ENCODE peak calls at places on chromosomes 1 and 21, in five cellular contexts. One of them, this sample, is unnamed.

GRCh38 chr1:2473198-2473597 is 2.9 kb upstream of the PLCH2 start:
- DNase-seq in fibroblast of lung: no peak
- DNase-seq in BE2C: no peak
- DNase-seq in esophagus muscularis mucosa: no peak
- DNase-seq in GM06990: no peak
- DNase-seq in this sample: no peak

GRCh38 chr1:154574715-154575114 is 7.1 kb downstream of the CHRNB2 start:
- DNase-seq in esophagus muscularis mucosa: no peak
- DNase-seq in fibroblast of lung: peak
- DNase-seq in GM06990: no peak
- DNase-seq in BE2C: peak
- DNase-seq in this sample: peak

GRCh38 chr1:234778215-234779159 is 168.5 kb upstream of the IRF2BP2 start:
- DNase-seq in esophagus muscularis mucosa: peak
- DNase-seq in BE2C: no peak
- DNase-seq in GM06990: no peak
- DNase-seq in fibroblast of lung: no peak
- DNase-seq in this sample: no peak

GRCh38 chr1:85579619-85580018 is 942 bp upstream of the CCN1 start:
- DNase-seq in BE2C: no peak
- DNase-seq in esophagus muscularis mucosa: peak
- DNase-seq in GM06990: no peak
- DNase-seq in fibroblast of lung: peak
- DNase-seq in this sample: peak

GRCh38 chr1:235069577-235070563 is 58.8 kb downstream of the TOMM20 start:
- DNase-seq in fibroblast of lung: peak
- DNase-seq in esophagus muscularis mucosa: no peak
- DNase-seq in BE2C: no peak
- DNase-seq in GM06990: no peak
- DNase-seq in this sample: peak

GRCh38 chr1:84853743-84854721 is 39.0 kb downstream of the LPAR3 start:
- DNase-seq in BE2C: no peak
- DNase-seq in esophagus muscularis mucosa: peak
- DNase-seq in fibroblast of lung: peak
- DNase-seq in GM06990: peak
- DNase-seq in this sample: peak

GRCh38 chr1:97331165-97331564 is 589.7 kb downstream of the DPYD start:
- DNase-seq in esophagus muscularis mucosa: no peak
- DNase-seq in BE2C: no peak
- DNase-seq in fibroblast of lung: no peak
- DNase-seq in GM06990: no peak
- DNase-seq in this sample: no peak

GRCh38 chr1:58765016-58765415 is 18.8 kb downstream of the JUN start:
- DNase-seq in BE2C: no peak
- DNase-seq in GM06990: no peak
- DNase-seq in esophagus muscularis mucosa: no peak
- DNase-seq in fibroblast of lung: peak
- DNase-seq in this sample: no peak

GRCh38 chr21:34022557-34023335 is 50.6 kb upstream of the MRPS6 start:
- DNase-seq in fibroblast of lung: no peak
- DNase-seq in BE2C: no peak
- DNase-seq in GM06990: peak
- DNase-seq in esophagus muscularis mucosa: no peak
- DNase-seq in this sample: no peak
- H3K4me3 ChIP-seq in fibroblast of lung: no peak
- H3K4me3 ChIP-seq in BE2C: no peak
- H3K4me3 ChIP-seq in GM06990: no peak
- H3K4me3 ChIP-seq in esophagus muscularis mucosa: no peak
- H3K4me3 ChIP-seq in this sample: no peak

GRCh38 chr1:209837671-209838070 is 9.9 kb downstream of the UTP25 start:
- DNase-seq in esophagus muscularis mucosa: peak
- DNase-seq in fibroblast of lung: no peak
- DNase-seq in BE2C: no peak
- DNase-seq in GM06990: no peak
- DNase-seq in this sample: no peak
- H3K4me3 ChIP-seq in esophagus muscularis mucosa: no peak
- H3K4me3 ChIP-seq in fibroblast of lung: no peak
- H3K4me3 ChIP-seq in BE2C: no peak
- H3K4me3 ChIP-seq in GM06990: no peak
- H3K4me3 ChIP-seq in this sample: no peak

GRCh38 chr1:39635871-39636210 is 3.6 kb downstream of the HEYL start:
- DNase-seq in esophagus muscularis mucosa: no peak
- DNase-seq in fibroblast of lung: no peak
- DNase-seq in BE2C: no peak
- DNase-seq in GM06990: no peak
- DNase-seq in this sample: no peak

GRCh38 chr1:39632491-39633417 is 6.7 kb downstream of the HEYL start:
- DNase-seq in esophagus muscularis mucosa: no peak
- DNase-seq in fibroblast of lung: peak
- DNase-seq in GM06990: no peak
- DNase-seq in BE2C: no peak
- DNase-seq in this sample: peak

GRCh38 chr1:39637301-39637700 is 2.1 kb downstream of the HEYL start:
- DNase-seq in GM06990: no peak
- DNase-seq in BE2C: no peak
- DNase-seq in fibroblast of lung: no peak
- DNase-seq in esophagus muscularis mucosa: no peak
- DNase-seq in this sample: no peak

GRCh38 chr1:39633422-39633821 is 6.0 kb downstream of the HEYL start:
- DNase-seq in GM06990: no peak
- DNase-seq in fibroblast of lung: no peak
- DNase-seq in BE2C: no peak
- DNase-seq in esophagus muscularis mucosa: no peak
- DNase-seq in this sample: no peak

DNA sequence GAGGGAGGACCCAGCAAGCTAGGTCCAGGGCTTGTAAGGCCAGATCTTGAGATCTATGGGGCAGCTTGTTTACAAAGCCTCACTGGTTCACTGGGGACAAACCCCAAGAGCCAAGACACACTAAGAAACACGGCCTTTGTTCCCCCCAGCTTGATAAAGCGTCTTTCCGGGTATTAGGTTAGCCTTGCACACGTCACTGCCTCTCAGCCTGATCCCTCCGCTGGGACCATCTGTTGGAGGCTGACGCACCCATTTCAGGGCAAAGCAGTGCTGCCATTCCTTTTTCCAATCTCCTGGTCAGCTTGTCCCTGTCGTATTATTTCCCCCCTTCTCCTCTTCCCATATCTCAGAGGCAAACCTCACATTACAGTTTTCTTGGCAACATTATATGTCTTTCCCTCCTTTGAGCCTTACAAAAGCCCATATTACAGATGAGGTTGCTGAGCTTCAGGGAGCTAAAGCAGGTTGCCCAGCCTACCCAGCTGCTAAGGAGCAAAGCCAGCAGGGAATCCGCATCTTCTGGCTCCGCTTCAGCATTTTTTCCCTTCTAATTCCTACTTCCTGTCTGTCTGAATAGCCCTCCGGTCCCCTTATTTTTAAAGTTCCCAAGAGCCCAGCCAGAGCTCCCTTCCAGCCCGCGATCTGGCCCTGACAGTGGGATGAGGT is 4.1 kb downstream of the HEYL start:
- DNase-seq in fibroblast of lung: no peak
- DNase-seq in esophagus muscularis mucosa: no peak
- DNase-seq in BE2C: no peak
- DNase-seq in GM06990: no peak
- DNase-seq in this sample: peak
- H3K4me3 ChIP-seq in fibroblast of lung: no peak
- H3K4me3 ChIP-seq in esophagus muscularis mucosa: peak
- H3K4me3 ChIP-seq in BE2C: no peak
- H3K4me3 ChIP-seq in GM06990: no peak
- H3K4me3 ChIP-seq in this sample: no peak

GRCh38 chr1:220732137-220732536 is 16.0 kb upstream of the MTARC2 start:
- DNase-seq in GM06990: no peak
- DNase-seq in BE2C: no peak
- DNase-seq in fibroblast of lung: no peak
- DNase-seq in esophagus muscularis mucosa: no peak
- DNase-seq in this sample: no peak
- H3K4me3 ChIP-seq in GM06990: no peak
- H3K4me3 ChIP-seq in BE2C: no peak
- H3K4me3 ChIP-seq in fibroblast of lung: no peak
- H3K4me3 ChIP-seq in esophagus muscularis mucosa: peak
- H3K4me3 ChIP-seq in this sample: no peak

DNA sequence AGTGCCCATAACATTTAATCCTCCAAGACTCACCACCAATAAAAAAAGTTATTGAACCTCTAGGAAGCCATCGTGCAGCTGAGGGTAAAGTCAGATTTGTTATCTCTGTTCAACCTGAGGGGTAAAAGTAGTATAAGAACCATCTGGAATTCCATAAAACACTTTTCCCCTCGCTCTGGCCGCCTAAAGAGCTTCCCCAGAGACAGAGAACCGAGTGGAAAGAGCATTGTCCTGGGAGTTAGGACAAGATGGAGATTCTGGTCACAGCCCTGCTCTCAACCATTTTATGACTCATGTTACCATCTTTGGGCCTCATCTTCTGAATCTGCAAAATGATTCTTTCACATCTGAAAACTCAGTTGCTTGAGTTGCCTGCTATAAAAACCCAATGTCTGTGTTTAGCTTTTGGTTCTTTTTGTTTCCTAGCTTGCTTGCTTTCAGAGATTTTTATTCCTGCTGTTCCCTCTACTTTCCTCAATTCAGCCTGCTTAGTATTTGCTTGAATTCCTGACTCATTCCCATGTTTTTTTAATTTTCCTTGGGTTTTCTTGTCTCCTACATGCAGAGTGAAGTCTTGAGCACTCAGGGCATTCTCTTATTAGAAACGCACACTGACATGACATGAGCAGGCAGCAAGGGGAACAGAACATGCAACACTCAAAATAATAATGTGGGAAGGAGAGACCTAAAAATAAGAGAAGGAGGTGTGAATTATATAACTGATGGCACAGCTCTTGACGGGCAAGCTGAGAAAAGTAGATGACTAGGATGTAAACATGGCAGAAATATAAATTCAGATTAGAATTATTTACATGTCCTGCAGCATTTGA is 1.7 kb downstream of the EPHX4 start:
- DNase-seq in GM06990: no peak
- DNase-seq in esophagus muscularis mucosa: no peak
- DNase-seq in BE2C: no peak
- DNase-seq in fibroblast of lung: no peak
- DNase-seq in this sample: no peak
- H3K4me3 ChIP-seq in GM06990: no peak
- H3K4me3 ChIP-seq in esophagus muscularis mucosa: no peak
- H3K4me3 ChIP-seq in BE2C: no peak
- H3K4me3 ChIP-seq in fibroblast of lung: no peak
- H3K4me3 ChIP-seq in this sample: no peak